ENCODE peak calls at places on chromosomes 5 and 9, in six cellular contexts. One of them, this sample, is unnamed.

GRCh38 chr9:8845376-8845775 is 1045.8 kb upstream of the DMAC1 start:
- DNase-seq in iris pigment epithelial cell: no peak
- DNase-seq in stimulated activated CD8-positive, alpha-beta memory T cell treated with anti-CD3 and anti-CD28 coated beads, Interleukin-12 subunit alpha, Interleukin-12 subunit beta, amount 100 ng/mL, for 1 hour: no peak
- DNase-seq in NAMALWA: no peak
- DNase-seq in mesendoderm: no peak
- DNase-seq in activated naive CD4-positive, alpha-beta T cell treated with anti-CD3 and anti-CD28 coated beads, Interleukin-2, amount 10 ng/mL, durations not matched to agents 7 days and 5 days: no peak
- DNase-seq in this sample: no peak

GRCh38 chr5:143316844-143317631 is 86.4 kb downstream of the NR3C1 start:
- DNase-seq in stimulated activated CD8-positive, alpha-beta memory T cell treated with anti-CD3 and anti-CD28 coated beads, Interleukin-12 subunit alpha, Interleukin-12 subunit beta, amount 100 ng/mL, for 1 hour: no peak
- DNase-seq in activated naive CD4-positive, alpha-beta T cell treated with anti-CD3 and anti-CD28 coated beads, Interleukin-2, amount 10 ng/mL, durations not matched to agents 7 days and 5 days: no peak
- DNase-seq in mesendoderm: no peak
- DNase-seq in NAMALWA: no peak
- DNase-seq in iris pigment epithelial cell: no peak
- DNase-seq in this sample: no peak

GRCh38 chr5:88890070-88890781 is 7.2 kb upstream of the MEF2C start:
- DNase-seq in NAMALWA: peak; percentile 33
- DNase-seq in iris pigment epithelial cell: no peak
- DNase-seq in activated naive CD4-positive, alpha-beta T cell treated with anti-CD3 and anti-CD28 coated beads, Interleukin-2, amount 10 ng/mL, durations not matched to agents 7 days and 5 days: no peak
- DNase-seq in stimulated activated CD8-positive, alpha-beta memory T cell treated with anti-CD3 and anti-CD28 coated beads, Interleukin-12 subunit alpha, Interleukin-12 subunit beta, amount 100 ng/mL, for 1 hour: no peak
- DNase-seq in mesendoderm: no peak
- DNase-seq in this sample: no peak

GRCh38 chr9:101486693-101487442 is 46.8 kb upstream of the RNF20 start:
- DNase-seq in activated naive CD4-positive, alpha-beta T cell treated with anti-CD3 and anti-CD28 coated beads, Interleukin-2, amount 10 ng/mL, durations not matched to agents 7 days and 5 days: peak; percentile 24
- DNase-seq in stimulated activated CD8-positive, alpha-beta memory T cell treated with anti-CD3 and anti-CD28 coated beads, Interleukin-12 subunit alpha, Interleukin-12 subunit beta, amount 100 ng/mL, for 1 hour: no peak
- DNase-seq in iris pigment epithelial cell: peak; percentile 56
- DNase-seq in mesendoderm: peak; percentile 85
- DNase-seq in NAMALWA: no peak
- DNase-seq in this sample: no peak

GRCh38 chr5:173851595-173852248 is 36.4 kb upstream of the CPEB4 start:
- DNase-seq in activated naive CD4-positive, alpha-beta T cell treated with anti-CD3 and anti-CD28 coated beads, Interleukin-2, amount 10 ng/mL, durations not matched to agents 7 days and 5 days: no peak
- DNase-seq in iris pigment epithelial cell: no peak
- DNase-seq in stimulated activated CD8-positive, alpha-beta memory T cell treated with anti-CD3 and anti-CD28 coated beads, Interleukin-12 subunit alpha, Interleukin-12 subunit beta, amount 100 ng/mL, for 1 hour: no peak
- DNase-seq in mesendoderm: no peak
- DNase-seq in NAMALWA: no peak
- DNase-seq in this sample: no peak

GRCh38 chr5:168353216-168353957 is 61.9 kb downstream of the WWC1 start:
- DNase-seq in stimulated activated CD8-positive, alpha-beta memory T cell treated with anti-CD3 and anti-CD28 coated beads, Interleukin-12 subunit alpha, Interleukin-12 subunit beta, amount 100 ng/mL, for 1 hour: no peak
- DNase-seq in NAMALWA: no peak
- DNase-seq in activated naive CD4-positive, alpha-beta T cell treated with anti-CD3 and anti-CD28 coated beads, Interleukin-2, amount 10 ng/mL, durations not matched to agents 7 days and 5 days: no peak
- DNase-seq in mesendoderm: no peak
- DNase-seq in iris pigment epithelial cell: peak; percentile 11
- DNase-seq in this sample: no peak

GRCh38 chr5:171419663-171420428 is 399 bp downstream of the FGF18 start:
- DNase-seq in stimulated activated CD8-positive, alpha-beta memory T cell treated with anti-CD3 and anti-CD28 coated beads, Interleukin-12 subunit alpha, Interleukin-12 subunit beta, amount 100 ng/mL, for 1 hour: no peak
- DNase-seq in NAMALWA: no peak
- DNase-seq in mesendoderm: peak; percentile 46
- DNase-seq in iris pigment epithelial cell: peak; percentile 53
- DNase-seq in activated naive CD4-positive, alpha-beta T cell treated with anti-CD3 and anti-CD28 coated beads, Interleukin-2, amount 10 ng/mL, durations not matched to agents 7 days and 5 days: peak; percentile 47
- DNase-seq in this sample: no peak

GRCh38 chr5:39638803-39639202 is 214.0 kb upstream of the DAB2 start:
- DNase-seq in stimulated activated CD8-positive, alpha-beta memory T cell treated with anti-CD3 and anti-CD28 coated beads, Interleukin-12 subunit alpha, Interleukin-12 subunit beta, amount 100 ng/mL, for 1 hour: no peak
- DNase-seq in iris pigment epithelial cell: no peak
- DNase-seq in mesendoderm: no peak
- DNase-seq in NAMALWA: no peak
- DNase-seq in activated naive CD4-positive, alpha-beta T cell treated with anti-CD3 and anti-CD28 coated beads, Interleukin-2, amount 10 ng/mL, durations not matched to agents 7 days and 5 days: no peak
- DNase-seq in this sample: no peak

GRCh38 chr5:75666801-75667200 is 50.4 kb downstream of the POC5 start:
- DNase-seq in NAMALWA: no peak
- DNase-seq in activated naive CD4-positive, alpha-beta T cell treated with anti-CD3 and anti-CD28 coated beads, Interleukin-2, amount 10 ng/mL, durations not matched to agents 7 days and 5 days: no peak
- DNase-seq in stimulated activated CD8-positive, alpha-beta memory T cell treated with anti-CD3 and anti-CD28 coated beads, Interleukin-12 subunit alpha, Interleukin-12 subunit beta, amount 100 ng/mL, for 1 hour: no peak
- DNase-seq in iris pigment epithelial cell: no peak
- DNase-seq in mesendoderm: peak; percentile 61
- DNase-seq in this sample: no peak

GRCh38 chr5:96384353-96384752 is 48.7 kb downstream of the PCSK1 start:
- DNase-seq in NAMALWA: no peak
- DNase-seq in iris pigment epithelial cell: peak; percentile 66
- DNase-seq in mesendoderm: peak; percentile 4
- DNase-seq in stimulated activated CD8-positive, alpha-beta memory T cell treated with anti-CD3 and anti-CD28 coated beads, Interleukin-12 subunit alpha, Interleukin-12 subunit beta, amount 100 ng/mL, for 1 hour: no peak
- DNase-seq in activated naive CD4-positive, alpha-beta T cell treated with anti-CD3 and anti-CD28 coated beads, Interleukin-2, amount 10 ng/mL, durations not matched to agents 7 days and 5 days: no peak
- DNase-seq in this sample: no peak